ENCODE peak calls at places on chromosomes 5 and 9, in four cellular contexts. T, X, G and S are unnamed samples.
A peak's percentile ranks its signal among the peaks of the same experiment; 100 is the strongest.

GRCh38 chr5:14906628-14907027 is 35.0 kb upstream of the ANKH start:
- DNase-seq in T (no peak), X (no peak), G (no peak), S (no peak)

GRCh38 chr5:142246263-142246662 is 78.6 kb downstream of the SPRY4 start:
- DNase-seq in T (peak; percentile 86), X (peak; percentile 25), G (no peak), S (no peak)

GRCh38 chr9:60545346-60546315 is 368.6 kb upstream of the SPATA31A5 start:
- DNase-seq in T (no peak), X (no peak), G (no peak), S (no peak)

GRCh38 chr9:18498947-18499585 is 25.1 kb downstream of the ADAMTSL1 start:
- DNase-seq in T (no peak), X (no peak), G (no peak), S (no peak)

GRCh38 chr9:78620303-78620702 is 323.4 kb downstream of the PSAT1 start:
- DNase-seq in T (no peak), X (no peak), G (no peak), S (no peak)

GRCh38 chr9:132412089-132412488 is 2.1 kb downstream of the CFAP77 start:
- DNase-seq in T (peak; percentile 21), X (peak; percentile 10), G (no peak), S (peak; percentile 26)

GRCh38 chr5:149886697-149887470 is 57.7 kb downstream of the PDE6A start:
- DNase-seq in T (peak; percentile 88), X (no peak), G (no peak), S (no peak)

GRCh38 chr5:131671994-131672655 is 37.1 kb upstream of the RAPGEF6 start:
- DNase-seq in T (peak; percentile 98), X (peak; percentile 5), G (peak; percentile 36), S (no peak)

GRCh38 chr5:133698646-133699526 is 86.5 kb upstream of the FSTL4 start:
- DNase-seq in T (no peak), X (no peak), G (no peak), S (no peak)

GRCh38 chr5:172010278-172010677 is 3.8 kb upstream of the FBXW11 start:
- DNase-seq in T (peak; percentile 79), X (peak; percentile 10), G (no peak), S (no peak)

GRCh38 chr5:87541033-87541432 is 128.3 kb upstream of the CCNH start:
- DNase-seq in T (peak; percentile 66), X (no peak), G (peak; percentile 72), S (no peak)

GRCh38 chr9:98998441-98999151 is 54.9 kb downstream of the COL15A1 start:
- DNase-seq in T (peak; percentile 87), X (peak; percentile 20), G (peak; percentile 91), S (peak; percentile 60)

GRCh38 chr9:130432796-130433167 is 12.0 kb upstream of the ASS1 start:
- DNase-seq in T (no peak), X (no peak), G (no peak), S (no peak)

GRCh38 chr9:130431536-130432303 is 13.0 kb upstream of the ASS1 start:
- DNase-seq in T (no peak), X (no peak), G (no peak), S (no peak)

GRCh38 chr9:130430734-130431535 is 13.8 kb upstream of the ASS1 start:
- DNase-seq in T (no peak), X (no peak), G (no peak), S (no peak)

GRCh38 chr9:130433168-130433946 is 11.4 kb upstream of the ASS1 start:
- DNase-seq in T (peak; percentile 69), X (no peak), G (no peak), S (no peak)

GRCh38 chr9:130432362-130432761 is 12.4 kb upstream of the ASS1 start:
- DNase-seq in T (no peak), X (no peak), G (no peak), S (no peak)
- TF ChIP-seq CTCF in T (no peak), X (peak; percentile 31), G (peak; percentile 22), S (no peak)

GRCh38 chr5:176608142-176608705 is 1.7 kb downstream of the GPRIN1 start:
- DNase-seq in T (no peak), X (no peak), G (no peak), S (no peak)

GRCh38 chr5:176606875-176607274 is 3.1 kb downstream of the GPRIN1 start:
- DNase-seq in T (no peak), X (no peak), G (no peak), S (no peak)

GRCh38 chr5:176609724-176610429 is at the start of gene GPRIN1:
- DNase-seq in T (peak; percentile 60), X (peak; percentile 24), G (peak; percentile 20), S (peak; percentile 57)

GRCh38 chr5:176610430-176610763 is 441 bp upstream of the GPRIN1 start:
- DNase-seq in T (no peak), X (no peak), G (no peak), S (no peak)

GRCh38 chr5:176608937-176609723 is 826 bp downstream of the GPRIN1 start:
- DNase-seq in T (no peak), X (no peak), G (no peak), S (no peak)
- TF ChIP-seq CTCF in T (no peak), X (no peak), G (no peak), S (no peak)

DNA sequence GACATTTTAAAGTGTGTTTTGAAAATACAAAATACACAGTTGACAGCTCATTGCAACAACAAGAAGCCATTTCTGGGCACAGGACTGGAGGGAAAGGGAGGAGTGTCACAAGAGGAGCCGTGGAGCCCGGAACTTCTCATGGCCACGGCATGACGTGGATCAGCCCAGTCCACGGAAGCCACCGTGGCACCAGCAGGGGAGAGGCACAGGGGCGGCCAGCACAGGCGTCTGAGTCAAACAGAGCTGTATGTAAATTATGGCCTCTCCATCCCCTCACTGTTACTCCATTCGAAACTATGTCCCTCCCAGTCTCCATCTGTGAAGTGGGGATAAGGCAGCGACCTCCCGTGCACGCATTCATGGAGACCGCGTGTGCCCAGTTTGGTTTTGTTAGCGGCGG is 165.6 kb upstream of the IRX2 start:
- DNase-seq in T (no peak), X (no peak), G (no peak), S (no peak)
- TF ChIP-seq CTCF in T (no peak), X (no peak), G (no peak), S (no peak)

DNA sequence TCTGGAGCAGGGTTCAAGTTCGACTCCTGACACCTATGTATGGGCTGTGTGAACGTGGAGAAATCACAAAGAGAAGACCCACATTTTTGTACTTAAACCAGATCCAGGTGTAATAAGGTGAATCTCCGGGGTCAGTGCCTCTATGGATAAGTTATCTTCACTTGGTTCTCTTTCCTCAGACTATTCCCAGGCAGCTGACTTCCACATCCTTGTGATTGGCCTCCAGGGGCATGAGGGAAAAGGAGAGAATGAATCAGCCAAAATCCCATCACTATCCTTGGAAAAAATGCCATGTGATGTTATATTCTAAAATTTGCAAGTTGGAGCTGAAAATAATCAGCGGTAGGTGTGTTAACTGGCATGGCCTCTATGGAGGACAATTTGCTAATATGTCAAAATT is 37.2 kb downstream of the ZNF622 start:
- DNase-seq in T (no peak), X (no peak), G (no peak), S (no peak)
- TF ChIP-seq CTCF in T (no peak), X (no peak), G (no peak), S (no peak)